ENCODE peak calls at places on chromosomes 12 and 14, in four cellular contexts. Z is IMR-90, F is GM20000, U is HFFc6. D is an unnamed sample.

GRCh38 chr12:44446181-44446580 is 429.9 kb downstream of the NELL2 start:
- DNase-seq in F (no peak), Z (no peak), U (no peak), D (no peak)

GRCh38 chr12:31756977-31757420 is 28.2 kb upstream of the AMN1 start:
- DNase-seq in F (no peak), Z (no peak), U (peak; percentile 5), D (no peak)

GRCh38 chr14:95870772-95871171 is 5.9 kb upstream of the TUNAR start:
- DNase-seq in Z (no peak), U (no peak), F (no peak), D (no peak)

GRCh38 chr12:4307593-4308333 is 13.2 kb upstream of the TIGAR start:
- DNase-seq in Z (peak; percentile 79), F (peak; percentile 42), U (peak; percentile 81), D (peak; percentile 50)

GRCh38 chr12:16112626-16113560 is 164.6 kb downstream of the SLC15A5 start:
- DNase-seq in Z (no peak), F (no peak), U (no peak), D (no peak)

GRCh38 chr12:95096378-95096777 is 23.0 kb upstream of the NR2C1 start:
- DNase-seq in U (no peak), Z (no peak), F (no peak), D (no peak)

GRCh38 chr12:51976376-51977160 is 25.1 kb downstream of the ACVR1B start:
- DNase-seq in U (peak; percentile 68), F (no peak), Z (peak; percentile 50), D (no peak)

GRCh38 chr12:46770501-46771183 is 55.2 kb downstream of the SLC38A4 start:
- DNase-seq in U (peak; percentile 25), Z (peak; percentile 59), F (no peak), D (no peak)

GRCh38 chr14:97177016-97177415 is 379.8 kb downstream of the VRK1 start:
- DNase-seq in F (no peak), U (no peak), Z (no peak), D (no peak)

GRCh38 chr12:288687-289086 is 26.1 kb upstream of the SLC6A13 start:
- DNase-seq in U (no peak), F (no peak), Z (peak; percentile 86), D (no peak)

GRCh38 chr14:51929156-51929555 is 60.2 kb upstream of the RTRAF start:
- DNase-seq in F (no peak), U (peak; percentile 6), Z (peak; percentile 76), D (no peak)

GRCh38 chr12:102120886-102121285 is 903 bp downstream of the PARPBP start:
- DNase-seq in U (peak; percentile 46), Z (peak; percentile 29), F (peak; percentile 10), D (peak; percentile 16)

GRCh38 chr12:126384029-126384564 is 1318.9 kb downstream of the AACS start:
- DNase-seq in Z (no peak), F (no peak), U (no peak), D (no peak)

GRCh38 chr12:6833189-6833890 is 5.1 kb downstream of the P3H3 start:
- DNase-seq in U (no peak), F (no peak), Z (peak; percentile 30), D (no peak)

GRCh38 chr12:41684997-41685396 is 459.7 kb downstream of the GXYLT1 start:
- DNase-seq in Z (no peak), U (no peak), F (no peak), D (no peak)

GRCh38 chr12:15439459-15439858 is 117.2 kb downstream of the PTPRO start:
- DNase-seq in F (no peak), Z (no peak), U (no peak), D (no peak)

GRCh38 chr12:75816892-75817291 is 214.7 kb downstream of the PHLDA1 start:
- DNase-seq in Z (peak; percentile 79), F (no peak), U (peak; percentile 87), D (no peak)

GRCh38 chr14:73752297-73752992 is 38.3 kb upstream of the PNMA1 start:
- DNase-seq in F (peak; percentile 18), U (peak; percentile 81), Z (peak; percentile 45), D (no peak)

GRCh38 chr12:117968084-117968789 is 553 bp downstream of the KSR2 start:
- DNase-seq in Z (no peak), F (no peak), U (no peak), D (no peak)

GRCh38 chr12:65825573-65826512 is 1.6 kb downstream of the HMGA2 start:
- DNase-seq in Z (peak; percentile 41), F (peak; percentile 60), U (no peak), D (peak; percentile 39)

GRCh38 chr14:54881235-54881760 is 21.3 kb downstream of the GCH1 start:
- DNase-seq in F (peak; percentile 41), Z (peak; percentile 46), U (no peak), D (no peak)

GRCh38 chr14:106509176-106509575 is 982.8 kb downstream of the TMEM121 start:
- DNase-seq in Z (no peak), U (no peak), F (no peak), D (no peak)

GRCh38 chr12:98440165-98440581 is 75.2 kb upstream of the TMPO start:
- DNase-seq in U (peak; percentile 85), Z (peak; percentile 95), F (no peak), D (no peak)

GRCh38 chr14:74493343-74494261 is at the start of gene ISCA2:
- DNase-seq in F (peak; percentile 99), Z (peak; percentile 99), U (peak; percentile 99), D (peak; percentile 99)

GRCh38 chr14:98138666-98139065 is 1133.3 kb downstream of the BCL11B start:
- DNase-seq in U (no peak), Z (no peak), F (peak; percentile 31), D (peak; percentile 20)

GRCh38 chr14:98633380-98633779 is 638.6 kb downstream of the BCL11B start:
- DNase-seq in Z (no peak), U (no peak), F (no peak), D (no peak)

GRCh38 chr12:99960312-99960711 is 24.4 kb downstream of the ANKS1B start:
- DNase-seq in U (no peak), F (no peak), Z (no peak), D (no peak)

GRCh38 chr14:89214221-89214965 is 202.6 kb downstream of the FOXN3 start:
- DNase-seq in F (no peak), Z (no peak), U (no peak), D (no peak)

GRCh38 chr12:31950088-31950487 is 9.1 kb upstream of the RESF1 start:
- DNase-seq in Z (no peak), F (no peak), U (no peak), D (no peak)

GRCh38 chr14:31937730-31938346 is 139.3 kb upstream of the ARHGAP5 start:
- DNase-seq in F (peak; percentile 49), Z (peak; percentile 86), U (peak; percentile 82), D (peak; percentile 67)
- TF ChIP-seq CTCF in F (no peak), Z (no peak), U (no peak), D (no peak)

DNA sequence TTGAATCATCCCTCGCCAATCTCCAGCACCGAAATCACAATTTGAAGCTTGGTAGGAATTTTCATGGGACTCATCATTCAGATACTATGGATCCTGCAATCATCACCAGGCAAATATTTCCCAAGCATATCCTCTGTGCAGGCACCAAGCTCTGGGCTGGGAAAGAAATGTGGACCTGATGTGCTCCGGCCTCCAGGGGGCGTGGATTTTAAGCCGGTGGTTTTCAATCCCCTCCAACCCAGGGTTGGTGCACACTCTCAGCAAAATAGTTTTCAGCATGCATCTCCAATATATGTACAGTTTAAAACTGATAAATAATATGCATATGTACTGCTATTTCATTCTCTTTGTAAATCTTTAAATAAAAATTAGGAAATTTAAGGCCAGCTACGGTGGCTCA is 98.9 kb downstream of the RBM19 start:
- DNase-seq in U (peak; percentile 37), F (no peak), Z (peak; percentile 33), D (no peak)
- TF ChIP-seq CTCF in U (peak; percentile 78), F (no peak), Z (peak; percentile 30), D (no peak)

GRCh38 chr14:101225116-101225728 is 321.7 kb upstream of the RTL1 start:
- DNase-seq in U (no peak), F (no peak), Z (no peak), D (no peak)
- TF ChIP-seq CTCF in U (no peak), F (no peak), Z (no peak), D (no peak)

GRCh38 chr12:64670856-64671639 is 60.8 kb downstream of the RASSF3 start:
- DNase-seq in F (no peak), U (peak; percentile 55), Z (peak; percentile 69), D (no peak)

GRCh38 chr12:64672925-64673409 is 62.7 kb downstream of the RASSF3 start:
- DNase-seq in U (no peak), F (no peak), Z (peak; percentile 66), D (no peak)

GRCh38 chr12:64671682-64672081 is 61.4 kb downstream of the RASSF3 start:
- DNase-seq in F (no peak), U (no peak), Z (no peak), D (no peak)

GRCh38 chr12:64669270-64669842 is 59.1 kb downstream of the RASSF3 start:
- DNase-seq in F (peak; percentile 46), U (no peak), Z (peak; percentile 11), D (peak; percentile 51)

DNA sequence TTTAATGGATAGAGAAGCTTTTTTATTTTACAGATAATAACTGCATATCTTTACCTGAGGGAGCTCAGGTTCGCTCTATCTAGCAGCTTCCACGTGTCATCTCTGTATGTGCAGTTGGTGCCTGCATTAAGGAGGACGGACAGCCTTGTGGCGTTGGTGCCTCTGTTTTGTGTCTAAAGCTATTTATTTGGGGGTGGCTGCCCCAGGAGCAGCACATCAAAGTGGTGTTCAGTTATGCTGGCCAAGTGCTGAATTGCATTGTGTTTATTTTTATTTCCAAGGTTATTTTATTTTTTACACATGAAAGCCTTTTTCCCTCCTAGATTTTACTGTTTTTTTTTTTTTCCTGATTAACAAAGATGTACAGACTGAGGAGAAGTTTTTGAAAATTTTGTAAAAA is 59.7 kb downstream of the RASSF3 start:
- DNase-seq in Z (no peak), U (no peak), F (no peak), D (no peak)
- TF ChIP-seq CTCF in Z (no peak), U (no peak), F (no peak), D (no peak)

DNA sequence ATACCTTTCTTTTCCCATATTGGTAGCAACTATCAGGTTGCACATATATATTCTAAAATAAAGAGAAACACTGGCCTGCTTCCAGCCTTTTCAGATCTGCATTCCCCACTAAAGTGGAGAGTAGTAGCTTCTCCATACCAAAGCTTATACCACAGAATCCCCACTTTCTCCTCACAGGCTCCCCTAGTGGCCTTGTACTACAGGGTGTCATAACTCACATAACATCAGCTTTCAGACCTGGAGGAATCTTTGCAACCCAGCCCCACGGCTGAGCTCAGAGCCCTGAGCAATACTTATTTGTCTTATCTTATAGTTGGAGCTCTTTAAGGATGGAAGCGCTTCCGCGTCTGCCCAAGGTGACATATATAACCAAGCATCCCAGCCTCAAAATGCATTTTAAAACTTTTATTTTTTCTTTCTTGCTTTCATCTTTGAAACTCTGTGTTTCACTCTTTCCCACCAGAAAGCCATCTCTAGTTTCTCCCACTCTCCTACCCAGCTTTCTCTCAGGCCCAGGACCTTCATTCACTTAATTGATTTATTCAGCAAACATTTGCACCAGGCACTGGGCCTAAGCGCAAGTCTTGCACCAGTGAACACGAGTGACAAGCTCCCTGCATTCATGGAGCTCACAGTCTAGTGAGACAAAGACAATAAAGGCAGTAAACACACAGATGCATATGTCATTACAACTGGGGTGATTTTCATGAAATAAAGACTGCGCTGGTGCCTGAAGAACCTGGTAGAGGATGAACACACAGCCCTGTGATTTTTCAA is 254.7 kb downstream of the IPO8 start:
- DNase-seq in U (no peak), Z (peak; percentile 27), F (no peak), D (no peak)
- TF ChIP-seq CTCF in U (peak; percentile 37), Z (peak; percentile 34), F (no peak), D (no peak)